ENCODE peak calls at places on chromosome 14, in four cellular contexts. V is SHP77 treated with DMSO at 0.1 percent for 48 hours, P is left ventricle myocardium inferior, Q is putamen. I is an unnamed sample.

GRCh38 chr14:53547593-53547992 is 394.5 kb upstream of the DDHD1 start:
- DNase-seq in Q (no peak), P (no peak), V (no peak), I (no peak)

GRCh38 chr14:65783101-65783500 is 370.6 kb downstream of the FUT8 start:
- DNase-seq in Q (no peak), P (no peak), V (no peak), I (no peak)

GRCh38 chr14:41568979-41569378 is 37.7 kb upstream of the LRFN5 start:
- DNase-seq in Q (no peak), P (no peak), V (no peak), I (no peak)

GRCh38 chr14:103472939-103473338 is 49.7 kb downstream of the CKB start:
- DNase-seq in V (no peak), P (no peak), Q (no peak), I (no peak)

GRCh38 chr14:75279153-75279738 is 618 bp downstream of the FOS start:
- DNase-seq in P (peak; percentile 80), V (peak; percentile 42), Q (peak; percentile 80), I (no peak)

GRCh38 chr14:100524933-100525243 is 62.3 kb downstream of the BEGAIN start:
- DNase-seq in P (no peak), V (no peak), Q (no peak), I (no peak)

GRCh38 chr14:22200977-22201605 is 387.9 kb downstream of the DAD1 start:
- DNase-seq in V (peak; percentile 5), P (no peak), Q (peak; percentile 10), I (no peak)

GRCh38 chr14:101962503-101962874 is 1.9 kb upstream of the DYNC1H1 start:
- DNase-seq in Q (no peak), V (peak; percentile 82), P (peak; percentile 76), I (peak; percentile 61)

GRCh38 chr14:90291699-90292098 is 35.3 kb downstream of the PSMC1 start:
- DNase-seq in Q (no peak), V (no peak), P (no peak), I (no peak)

GRCh38 chr14:66165337-66165736 is 320.8 kb upstream of the CCDC196 start:
- DNase-seq in P (no peak), V (no peak), Q (no peak), I (no peak)

GRCh38 chr14:52873096-52873495 is 77.8 kb downstream of the FERMT2 start:
- DNase-seq in V (no peak), Q (no peak), P (no peak), I (no peak)

I was measured in mesothelial cell of epicardium.